ENCODE peak calls at places on chromosomes 16 and 17, in ten cellular contexts. One of them, this sample, is unnamed.

GRCh38 chr16:24113115-24113745 is 142.9 kb upstream of the CACNG3 start:
- DNase-seq in brain microvascular endothelial cell: no peak
- DNase-seq in A549: no peak
- DNase-seq in heart left ventricle: no peak
- DNase-seq in neural crest cell: no peak
- DNase-seq in GM04504: no peak
- DNase-seq in RPMI7951: no peak
- DNase-seq in CD8-positive, alpha-beta T cell: no peak
- DNase-seq in NK-92 treated with Interleukin-12 subunit alpha and Interleukin-12 subunit beta, amount 100 ng/mL, for 24 hours: no peak
- DNase-seq in stimulated activated CD4-positive, alpha-beta T cell treated with anti-CD3 and anti-CD28 coated beads, Interleukin-2, amount 100 ng/mL, for 48 hours: no peak
- DNase-seq in this sample: no peak

GRCh38 chr16:86961133-86961720 is 356.0 kb downstream of the C16orf95 start:
- DNase-seq in neural crest cell: no peak
- DNase-seq in RPMI7951: no peak
- DNase-seq in heart left ventricle: peak; percentile 29
- DNase-seq in stimulated activated CD4-positive, alpha-beta T cell treated with anti-CD3 and anti-CD28 coated beads, Interleukin-2, amount 100 ng/mL, for 48 hours: no peak
- DNase-seq in A549: no peak
- DNase-seq in brain microvascular endothelial cell: peak; percentile 27
- DNase-seq in GM04504: no peak
- DNase-seq in NK-92 treated with Interleukin-12 subunit alpha and Interleukin-12 subunit beta, amount 100 ng/mL, for 24 hours: no peak
- DNase-seq in CD8-positive, alpha-beta T cell: no peak
- DNase-seq in this sample: no peak

GRCh38 chr17:74736423-74737298 is at the start of gene RAB37:
- DNase-seq in CD8-positive, alpha-beta T cell: no peak
- DNase-seq in brain microvascular endothelial cell: no peak
- DNase-seq in GM04504: no peak
- DNase-seq in neural crest cell: no peak
- DNase-seq in NK-92 treated with Interleukin-12 subunit alpha and Interleukin-12 subunit beta, amount 100 ng/mL, for 24 hours: no peak
- DNase-seq in heart left ventricle: no peak
- DNase-seq in A549: peak; percentile 87
- DNase-seq in RPMI7951: no peak
- DNase-seq in stimulated activated CD4-positive, alpha-beta T cell treated with anti-CD3 and anti-CD28 coated beads, Interleukin-2, amount 100 ng/mL, for 48 hours: no peak
- DNase-seq in this sample: no peak

GRCh38 chr17:73166731-73167581 is 2.1 kb downstream of the SSTR2 start:
- DNase-seq in stimulated activated CD4-positive, alpha-beta T cell treated with anti-CD3 and anti-CD28 coated beads, Interleukin-2, amount 100 ng/mL, for 48 hours: no peak
- DNase-seq in CD8-positive, alpha-beta T cell: no peak
- DNase-seq in neural crest cell: no peak
- DNase-seq in A549: no peak
- DNase-seq in brain microvascular endothelial cell: no peak
- DNase-seq in heart left ventricle: no peak
- DNase-seq in GM04504: no peak
- DNase-seq in RPMI7951: peak; percentile 52
- DNase-seq in NK-92 treated with Interleukin-12 subunit alpha and Interleukin-12 subunit beta, amount 100 ng/mL, for 24 hours: no peak
- DNase-seq in this sample: no peak

GRCh38 chr16:88781140-88782077 is 3.6 kb downstream of the PIEZO1 start:
- DNase-seq in NK-92 treated with Interleukin-12 subunit alpha and Interleukin-12 subunit beta, amount 100 ng/mL, for 24 hours: no peak
- DNase-seq in heart left ventricle: no peak
- DNase-seq in brain microvascular endothelial cell: no peak
- DNase-seq in stimulated activated CD4-positive, alpha-beta T cell treated with anti-CD3 and anti-CD28 coated beads, Interleukin-2, amount 100 ng/mL, for 48 hours: peak; percentile 50
- DNase-seq in CD8-positive, alpha-beta T cell: no peak
- DNase-seq in GM04504: no peak
- DNase-seq in neural crest cell: no peak
- DNase-seq in RPMI7951: no peak
- DNase-seq in A549: no peak
- DNase-seq in this sample: no peak

GRCh38 chr17:64676763-64677162 is 14.7 kb upstream of the SMURF2 start:
- DNase-seq in brain microvascular endothelial cell: no peak
- DNase-seq in NK-92 treated with Interleukin-12 subunit alpha and Interleukin-12 subunit beta, amount 100 ng/mL, for 24 hours: no peak
- DNase-seq in RPMI7951: no peak
- DNase-seq in neural crest cell: no peak
- DNase-seq in GM04504: no peak
- DNase-seq in CD8-positive, alpha-beta T cell: no peak
- DNase-seq in stimulated activated CD4-positive, alpha-beta T cell treated with anti-CD3 and anti-CD28 coated beads, Interleukin-2, amount 100 ng/mL, for 48 hours: no peak
- DNase-seq in heart left ventricle: no peak
- DNase-seq in A549: no peak
- DNase-seq in this sample: no peak

GRCh38 chr17:31052187-31052889 is 42.4 kb upstream of the NF1 start:
- DNase-seq in heart left ventricle: peak; percentile 51
- DNase-seq in CD8-positive, alpha-beta T cell: no peak
- DNase-seq in RPMI7951: peak; percentile 98
- DNase-seq in NK-92 treated with Interleukin-12 subunit alpha and Interleukin-12 subunit beta, amount 100 ng/mL, for 24 hours: peak; percentile 57
- DNase-seq in stimulated activated CD4-positive, alpha-beta T cell treated with anti-CD3 and anti-CD28 coated beads, Interleukin-2, amount 100 ng/mL, for 48 hours: no peak
- DNase-seq in brain microvascular endothelial cell: peak; percentile 94
- DNase-seq in A549: no peak
- DNase-seq in GM04504: peak; percentile 96
- DNase-seq in neural crest cell: no peak
- DNase-seq in this sample: no peak

GRCh38 chr17:50087246-50087911 is 7.8 kb upstream of the PDK2 start:
- DNase-seq in A549: peak; percentile 93
- DNase-seq in heart left ventricle: peak; percentile 60
- DNase-seq in GM04504: no peak
- DNase-seq in neural crest cell: peak; percentile 83
- DNase-seq in stimulated activated CD4-positive, alpha-beta T cell treated with anti-CD3 and anti-CD28 coated beads, Interleukin-2, amount 100 ng/mL, for 48 hours: peak; percentile 79
- DNase-seq in RPMI7951: peak; percentile 61
- DNase-seq in brain microvascular endothelial cell: peak; percentile 71
- DNase-seq in NK-92 treated with Interleukin-12 subunit alpha and Interleukin-12 subunit beta, amount 100 ng/mL, for 24 hours: peak; percentile 68
- DNase-seq in CD8-positive, alpha-beta T cell: peak; percentile 60
- DNase-seq in this sample: no peak

GRCh38 chr16:2296662-2297505 is 29.0 kb upstream of the RNPS1 start:
- DNase-seq in GM04504: peak; percentile 7
- DNase-seq in stimulated activated CD4-positive, alpha-beta T cell treated with anti-CD3 and anti-CD28 coated beads, Interleukin-2, amount 100 ng/mL, for 48 hours: no peak
- DNase-seq in heart left ventricle: no peak
- DNase-seq in brain microvascular endothelial cell: no peak
- DNase-seq in NK-92 treated with Interleukin-12 subunit alpha and Interleukin-12 subunit beta, amount 100 ng/mL, for 24 hours: no peak
- DNase-seq in RPMI7951: peak; percentile 56
- DNase-seq in neural crest cell: peak; percentile 18
- DNase-seq in A549: peak; percentile 22
- DNase-seq in CD8-positive, alpha-beta T cell: no peak
- DNase-seq in this sample: peak; percentile 15

GRCh38 chr17:81322271-81323082 is 27.4 kb upstream of the SLC38A10 start:
- DNase-seq in GM04504: no peak
- DNase-seq in NK-92 treated with Interleukin-12 subunit alpha and Interleukin-12 subunit beta, amount 100 ng/mL, for 24 hours: no peak
- DNase-seq in RPMI7951: no peak
- DNase-seq in brain microvascular endothelial cell: no peak
- DNase-seq in heart left ventricle: no peak
- DNase-seq in stimulated activated CD4-positive, alpha-beta T cell treated with anti-CD3 and anti-CD28 coated beads, Interleukin-2, amount 100 ng/mL, for 48 hours: peak; percentile 42
- DNase-seq in A549: peak; percentile 89
- DNase-seq in neural crest cell: no peak
- DNase-seq in CD8-positive, alpha-beta T cell: no peak
- DNase-seq in this sample: no peak

GRCh38 chr17:69608808-69609494 is 194.5 kb downstream of the MAP2K6 start:
- DNase-seq in GM04504: peak; percentile 89
- DNase-seq in heart left ventricle: peak; percentile 30
- DNase-seq in neural crest cell: no peak
- DNase-seq in CD8-positive, alpha-beta T cell: no peak
- DNase-seq in NK-92 treated with Interleukin-12 subunit alpha and Interleukin-12 subunit beta, amount 100 ng/mL, for 24 hours: no peak
- DNase-seq in RPMI7951: peak; percentile 83
- DNase-seq in stimulated activated CD4-positive, alpha-beta T cell treated with anti-CD3 and anti-CD28 coated beads, Interleukin-2, amount 100 ng/mL, for 48 hours: no peak
- DNase-seq in brain microvascular endothelial cell: peak; percentile 79
- DNase-seq in A549: no peak
- DNase-seq in this sample: no peak

GRCh38 chr17:8124350-8125195 is 667 bp upstream of the HES7 start:
- DNase-seq in NK-92 treated with Interleukin-12 subunit alpha and Interleukin-12 subunit beta, amount 100 ng/mL, for 24 hours: no peak
- DNase-seq in GM04504: no peak
- DNase-seq in neural crest cell: peak; percentile 13
- DNase-seq in brain microvascular endothelial cell: no peak
- DNase-seq in heart left ventricle: no peak
- DNase-seq in stimulated activated CD4-positive, alpha-beta T cell treated with anti-CD3 and anti-CD28 coated beads, Interleukin-2, amount 100 ng/mL, for 48 hours: no peak
- DNase-seq in A549: no peak
- DNase-seq in CD8-positive, alpha-beta T cell: no peak
- DNase-seq in RPMI7951: peak; percentile 28
- DNase-seq in this sample: no peak

GRCh38 chr17:71580220-71580619 is 540.6 kb upstream of the SOX9 start:
- DNase-seq in brain microvascular endothelial cell: no peak
- DNase-seq in neural crest cell: no peak
- DNase-seq in NK-92 treated with Interleukin-12 subunit alpha and Interleukin-12 subunit beta, amount 100 ng/mL, for 24 hours: no peak
- DNase-seq in stimulated activated CD4-positive, alpha-beta T cell treated with anti-CD3 and anti-CD28 coated beads, Interleukin-2, amount 100 ng/mL, for 48 hours: no peak
- DNase-seq in heart left ventricle: no peak
- DNase-seq in GM04504: no peak
- DNase-seq in RPMI7951: no peak
- DNase-seq in CD8-positive, alpha-beta T cell: no peak
- DNase-seq in A549: no peak
- DNase-seq in this sample: no peak

GRCh38 chr17:77403854-77404253 is 263.1 kb downstream of the SEC14L1 start:
- DNase-seq in stimulated activated CD4-positive, alpha-beta T cell treated with anti-CD3 and anti-CD28 coated beads, Interleukin-2, amount 100 ng/mL, for 48 hours: no peak
- DNase-seq in CD8-positive, alpha-beta T cell: no peak
- DNase-seq in A549: no peak
- DNase-seq in heart left ventricle: no peak
- DNase-seq in NK-92 treated with Interleukin-12 subunit alpha and Interleukin-12 subunit beta, amount 100 ng/mL, for 24 hours: no peak
- DNase-seq in brain microvascular endothelial cell: no peak
- DNase-seq in neural crest cell: no peak
- DNase-seq in RPMI7951: no peak
- DNase-seq in GM04504: no peak
- DNase-seq in this sample: no peak

GRCh38 chr17:35519442-35519841 is 18.0 kb downstream of the SLFN12L start:
- DNase-seq in A549: no peak
- DNase-seq in neural crest cell: no peak
- DNase-seq in brain microvascular endothelial cell: no peak
- DNase-seq in CD8-positive, alpha-beta T cell: no peak
- DNase-seq in GM04504: no peak
- DNase-seq in NK-92 treated with Interleukin-12 subunit alpha and Interleukin-12 subunit beta, amount 100 ng/mL, for 24 hours: no peak
- DNase-seq in heart left ventricle: no peak
- DNase-seq in stimulated activated CD4-positive, alpha-beta T cell treated with anti-CD3 and anti-CD28 coated beads, Interleukin-2, amount 100 ng/mL, for 48 hours: no peak
- DNase-seq in RPMI7951: no peak
- DNase-seq in this sample: no peak

GRCh38 chr16:67538666-67539101 is 10.1 kb downstream of the RIPOR1 start:
- DNase-seq in neural crest cell: no peak
- DNase-seq in heart left ventricle: no peak
- DNase-seq in A549: no peak
- DNase-seq in CD8-positive, alpha-beta T cell: no peak
- DNase-seq in stimulated activated CD4-positive, alpha-beta T cell treated with anti-CD3 and anti-CD28 coated beads, Interleukin-2, amount 100 ng/mL, for 48 hours: no peak
- DNase-seq in NK-92 treated with Interleukin-12 subunit alpha and Interleukin-12 subunit beta, amount 100 ng/mL, for 24 hours: no peak
- DNase-seq in RPMI7951: peak; percentile 31
- DNase-seq in GM04504: no peak
- DNase-seq in brain microvascular endothelial cell: peak; percentile 45
- DNase-seq in this sample: no peak

GRCh38 chr17:74089869-74090464 is 113.5 kb upstream of the RPL38 start:
- DNase-seq in stimulated activated CD4-positive, alpha-beta T cell treated with anti-CD3 and anti-CD28 coated beads, Interleukin-2, amount 100 ng/mL, for 48 hours: peak; percentile 67
- DNase-seq in GM04504: peak; percentile 1
- DNase-seq in A549: peak; percentile 52
- DNase-seq in RPMI7951: peak; percentile 24
- DNase-seq in CD8-positive, alpha-beta T cell: no peak
- DNase-seq in heart left ventricle: no peak
- DNase-seq in NK-92 treated with Interleukin-12 subunit alpha and Interleukin-12 subunit beta, amount 100 ng/mL, for 24 hours: peak; percentile 51
- DNase-seq in brain microvascular endothelial cell: peak; percentile 11
- DNase-seq in neural crest cell: peak; percentile 73
- DNase-seq in this sample: peak; percentile 35

GRCh38 chr16:71628810-71629209 is 2.8 kb downstream of the MARVELD3 start:
- DNase-seq in heart left ventricle: no peak
- DNase-seq in RPMI7951: no peak
- DNase-seq in NK-92 treated with Interleukin-12 subunit alpha and Interleukin-12 subunit beta, amount 100 ng/mL, for 24 hours: no peak
- DNase-seq in neural crest cell: no peak
- DNase-seq in stimulated activated CD4-positive, alpha-beta T cell treated with anti-CD3 and anti-CD28 coated beads, Interleukin-2, amount 100 ng/mL, for 48 hours: no peak
- DNase-seq in brain microvascular endothelial cell: peak; percentile 34
- DNase-seq in GM04504: no peak
- DNase-seq in A549: no peak
- DNase-seq in CD8-positive, alpha-beta T cell: no peak
- DNase-seq in this sample: no peak

GRCh38 chr17:4480929-4481898 is 17.5 kb upstream of the SPNS2 start:
- DNase-seq in A549: no peak
- DNase-seq in stimulated activated CD4-positive, alpha-beta T cell treated with anti-CD3 and anti-CD28 coated beads, Interleukin-2, amount 100 ng/mL, for 48 hours: peak; percentile 24
- DNase-seq in RPMI7951: no peak
- DNase-seq in heart left ventricle: no peak
- DNase-seq in GM04504: no peak
- DNase-seq in NK-92 treated with Interleukin-12 subunit alpha and Interleukin-12 subunit beta, amount 100 ng/mL, for 24 hours: peak; percentile 30
- DNase-seq in CD8-positive, alpha-beta T cell: no peak
- DNase-seq in brain microvascular endothelial cell: no peak
- DNase-seq in neural crest cell: no peak
- DNase-seq in this sample: no peak

GRCh38 chr17:82963104-82963950 is 116.1 kb upstream of the METRNL start:
- DNase-seq in NK-92 treated with Interleukin-12 subunit alpha and Interleukin-12 subunit beta, amount 100 ng/mL, for 24 hours: no peak
- DNase-seq in stimulated activated CD4-positive, alpha-beta T cell treated with anti-CD3 and anti-CD28 coated beads, Interleukin-2, amount 100 ng/mL, for 48 hours: no peak
- DNase-seq in GM04504: peak; percentile 66
- DNase-seq in neural crest cell: peak; percentile 71
- DNase-seq in brain microvascular endothelial cell: peak; percentile 69
- DNase-seq in RPMI7951: peak; percentile 73
- DNase-seq in CD8-positive, alpha-beta T cell: no peak
- DNase-seq in A549: no peak
- DNase-seq in heart left ventricle: peak; percentile 84
- DNase-seq in this sample: no peak

GRCh38 chr17:57369509-57369945 is 113.2 kb downstream of the MSI2 start:
- DNase-seq in A549: no peak
- DNase-seq in NK-92 treated with Interleukin-12 subunit alpha and Interleukin-12 subunit beta, amount 100 ng/mL, for 24 hours: no peak
- DNase-seq in GM04504: no peak
- DNase-seq in heart left ventricle: no peak
- DNase-seq in neural crest cell: no peak
- DNase-seq in stimulated activated CD4-positive, alpha-beta T cell treated with anti-CD3 and anti-CD28 coated beads, Interleukin-2, amount 100 ng/mL, for 48 hours: no peak
- DNase-seq in RPMI7951: peak; percentile 32
- DNase-seq in CD8-positive, alpha-beta T cell: no peak
- DNase-seq in brain microvascular endothelial cell: no peak
- DNase-seq in this sample: no peak

GRCh38 chr16:5003828-5004227 is 29.9 kb downstream of the NAGPA start:
- DNase-seq in brain microvascular endothelial cell: no peak
- DNase-seq in heart left ventricle: no peak
- DNase-seq in CD8-positive, alpha-beta T cell: no peak
- DNase-seq in A549: no peak
- DNase-seq in stimulated activated CD4-positive, alpha-beta T cell treated with anti-CD3 and anti-CD28 coated beads, Interleukin-2, amount 100 ng/mL, for 48 hours: no peak
- DNase-seq in GM04504: no peak
- DNase-seq in NK-92 treated with Interleukin-12 subunit alpha and Interleukin-12 subunit beta, amount 100 ng/mL, for 24 hours: no peak
- DNase-seq in neural crest cell: no peak
- DNase-seq in RPMI7951: no peak
- DNase-seq in this sample: no peak

This sample was measured in Panc1.